ENCODE peak calls at places on chromosomes 4 and X, in five cellular contexts. One of them, this sample, is unnamed.

GRCh38 chr4:142367326-142368188 is 478.5 kb downstream of the INPP4B start:
- DNase-seq in thyroid gland: no peak
- DNase-seq in HepG2: no peak
- DNase-seq in AG04449: no peak
- DNase-seq in fibroblast of mammary gland: no peak
- DNase-seq in this sample: no peak

GRCh38 chr4:149048451-149049143 is 606.4 kb upstream of the NR3C2 start:
- DNase-seq in AG04449: no peak
- DNase-seq in fibroblast of mammary gland: no peak
- DNase-seq in HepG2: no peak
- DNase-seq in thyroid gland: no peak
- DNase-seq in this sample: no peak

GRCh38 chr4:182695842-182696241 is 221.3 kb downstream of the DCTD start:
- DNase-seq in HepG2: no peak
- DNase-seq in fibroblast of mammary gland: peak; percentile 44
- DNase-seq in AG04449: no peak
- DNase-seq in thyroid gland: no peak
- DNase-seq in this sample: peak; percentile 15

GRCh38 chr4:106763044-106763443 is 273.1 kb downstream of the DKK2 start:
- DNase-seq in fibroblast of mammary gland: peak; percentile 6
- DNase-seq in thyroid gland: no peak
- DNase-seq in HepG2: no peak
- DNase-seq in AG04449: no peak
- DNase-seq in this sample: no peak

GRCh38 chrX:107687445-107687844 is 59.1 kb downstream of the PRPS1 start:
- DNase-seq in fibroblast of mammary gland: no peak
- DNase-seq in thyroid gland: peak; percentile 51
- DNase-seq in AG04449: no peak
- DNase-seq in HepG2: no peak
- DNase-seq in this sample: no peak

GRCh38 chr4:1239141-1239948 is 9.6 kb downstream of the CTBP1 start:
- DNase-seq in HepG2: no peak
- DNase-seq in AG04449: no peak
- DNase-seq in thyroid gland: no peak
- DNase-seq in fibroblast of mammary gland: no peak
- DNase-seq in this sample: no peak

GRCh38 chr4:4456351-4456750 is 69.4 kb downstream of the NSG1 start:
- DNase-seq in thyroid gland: no peak
- DNase-seq in fibroblast of mammary gland: no peak
- DNase-seq in AG04449: no peak
- DNase-seq in HepG2: peak; percentile 17
- DNase-seq in this sample: no peak

GRCh38 chr4:157702821-157703220 is 470.0 kb downstream of the GASK1B start:
- DNase-seq in thyroid gland: no peak
- DNase-seq in HepG2: no peak
- DNase-seq in AG04449: no peak
- DNase-seq in fibroblast of mammary gland: no peak
- DNase-seq in this sample: no peak

GRCh38 chr4:76156635-76157034 is 8.4 kb upstream of the NUP54 start:
- DNase-seq in fibroblast of mammary gland: no peak
- DNase-seq in HepG2: no peak
- DNase-seq in AG04449: no peak
- DNase-seq in thyroid gland: peak; percentile 5
- DNase-seq in this sample: no peak

GRCh38 chr4:145635630-145636029 is 16.4 kb downstream of the MMAA start:
- DNase-seq in AG04449: no peak
- DNase-seq in fibroblast of mammary gland: no peak
- DNase-seq in HepG2: no peak
- DNase-seq in thyroid gland: no peak
- DNase-seq in this sample: no peak

GRCh38 chrX:109936114-109936513 is 66.8 kb upstream of the TMEM164 start:
- DNase-seq in thyroid gland: no peak
- DNase-seq in AG04449: no peak
- DNase-seq in HepG2: no peak
- DNase-seq in fibroblast of mammary gland: peak; percentile 83
- DNase-seq in this sample: no peak

GRCh38 chr4:81049310-81049709 is 18.8 kb downstream of the BMP3 start:
- DNase-seq in HepG2: no peak
- DNase-seq in fibroblast of mammary gland: no peak
- DNase-seq in thyroid gland: no peak
- DNase-seq in AG04449: no peak
- DNase-seq in this sample: no peak

GRCh38 chr4:81049861-81050423 is 19.4 kb downstream of the BMP3 start:
- DNase-seq in fibroblast of mammary gland: no peak
- DNase-seq in AG04449: no peak
- DNase-seq in thyroid gland: no peak
- DNase-seq in HepG2: no peak
- DNase-seq in this sample: no peak

GRCh38 chr4:81052119-81053068 is 21.9 kb downstream of the BMP3 start:
- DNase-seq in HepG2: peak; percentile 51
- DNase-seq in AG04449: peak; percentile 9
- DNase-seq in thyroid gland: peak; percentile 56
- DNase-seq in fibroblast of mammary gland: peak; percentile 71
- DNase-seq in this sample: no peak
- H3K4me3 ChIP-seq in HepG2: no peak overlapping the region
- H3K4me3 ChIP-seq in AG04449: no peak overlapping the region
- H3K4me3 ChIP-seq in thyroid gland: no peak overlapping the region
- H3K4me3 ChIP-seq in fibroblast of mammary gland: no peak overlapping the region
- H3K4me3 ChIP-seq in this sample: no peak overlapping the region

GRCh38 chr4:2673157-2673556 is 83.0 kb downstream of the TNIP2 start:
- DNase-seq in fibroblast of mammary gland: peak; percentile 21
- DNase-seq in thyroid gland: no peak
- DNase-seq in AG04449: no peak
- DNase-seq in HepG2: peak; percentile 8
- DNase-seq in this sample: no peak
- TF ChIP-seq CTCF in fibroblast of mammary gland: peak; percentile 49
- TF ChIP-seq CTCF in thyroid gland: no peak
- TF ChIP-seq CTCF in AG04449: peak; percentile 12
- TF ChIP-seq CTCF in HepG2: peak; percentile 50
- TF ChIP-seq CTCF in this sample: peak; percentile 59

GRCh38 chrX:153971632-153972367 is at the start of gene HCFC1:
- DNase-seq in fibroblast of mammary gland: peak; percentile 86
- DNase-seq in HepG2: peak; percentile 75
- DNase-seq in AG04449: peak; percentile 21
- DNase-seq in thyroid gland: peak; percentile 90
- DNase-seq in this sample: peak; percentile 18
- H3K4me3 ChIP-seq in fibroblast of mammary gland: peak within 1 kb of the TSS; percentile 95
- H3K4me3 ChIP-seq in HepG2: peak within 1 kb of the TSS; percentile 90
- H3K4me3 ChIP-seq in AG04449: peak within 1 kb of the TSS; percentile 83
- H3K4me3 ChIP-seq in thyroid gland: peak within 1 kb of the TSS; percentile 92
- H3K4me3 ChIP-seq in this sample: peak within 1 kb of the TSS; percentile 83

DNA sequence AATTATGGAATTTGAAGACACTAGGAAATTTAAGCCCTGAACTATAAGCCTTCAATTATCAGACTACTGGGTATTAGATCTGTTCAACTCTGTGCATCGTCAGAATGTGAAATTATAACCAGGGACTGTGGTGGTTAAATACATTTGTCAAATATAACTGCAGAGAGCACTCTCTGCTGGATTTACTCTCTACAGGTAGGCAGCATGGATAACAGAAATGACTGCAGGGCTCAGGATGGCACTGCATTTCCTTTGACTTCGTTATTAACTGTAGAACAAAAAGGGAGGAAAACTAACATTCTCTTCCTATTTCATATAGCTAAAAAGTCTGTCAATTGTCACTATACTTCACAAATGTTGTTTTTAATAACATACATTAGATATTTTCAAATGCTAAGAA is 310.1 kb upstream of the RASGEF1B start:
- DNase-seq in AG04449: no peak
- DNase-seq in HepG2: no peak
- DNase-seq in thyroid gland: no peak
- DNase-seq in fibroblast of mammary gland: no peak
- DNase-seq in this sample: no peak
- TF ChIP-seq CTCF in AG04449: no peak
- TF ChIP-seq CTCF in HepG2: no peak
- TF ChIP-seq CTCF in thyroid gland: no peak
- TF ChIP-seq CTCF in fibroblast of mammary gland: no peak
- TF ChIP-seq CTCF in this sample: no peak

DNA sequence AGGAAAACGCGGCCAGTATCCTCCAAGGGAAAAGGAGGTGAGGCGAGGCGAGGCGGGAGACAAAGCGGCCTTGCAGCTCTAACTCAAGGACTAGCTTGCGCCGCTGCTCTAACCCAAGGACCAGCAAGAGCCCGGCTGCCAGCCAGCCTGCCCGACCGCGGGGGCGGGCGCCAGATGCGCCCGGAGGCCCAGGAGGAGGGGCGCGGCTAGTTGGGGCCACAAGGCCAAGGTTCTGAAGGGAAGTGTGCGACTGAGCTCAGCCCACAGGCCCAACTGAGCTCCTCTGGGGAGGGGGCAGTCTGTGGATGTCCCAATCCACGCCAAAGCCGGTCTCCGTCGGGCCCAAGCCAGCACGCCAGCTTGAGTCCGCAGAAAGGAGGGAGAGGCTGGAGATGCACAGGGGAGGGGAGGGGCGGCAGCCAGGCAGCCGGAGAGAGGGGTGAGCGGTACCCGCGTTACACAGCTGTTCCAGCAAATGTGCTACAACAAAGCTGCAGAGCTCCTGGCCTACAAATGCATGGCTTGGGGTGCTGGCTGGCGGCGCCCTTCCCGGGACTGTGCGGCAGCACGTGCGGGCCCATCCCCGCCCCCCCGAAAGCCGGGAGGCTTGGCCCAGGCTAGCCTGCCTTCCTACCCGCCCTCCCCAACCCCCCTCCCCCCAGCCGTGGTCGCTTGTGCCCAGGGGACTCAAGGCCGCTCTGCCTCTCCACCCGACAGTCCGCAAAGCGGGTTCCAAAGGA is 637 bp downstream of the AMER1 start:
- DNase-seq in HepG2: peak; percentile 0
- DNase-seq in AG04449: no peak
- DNase-seq in thyroid gland: peak; percentile 70
- DNase-seq in fibroblast of mammary gland: peak; percentile 28
- DNase-seq in this sample: no peak
- H3K4me3 ChIP-seq in HepG2: peak overlapping the region; percentile 78
- H3K4me3 ChIP-seq in AG04449: peak overlapping the region; percentile 65
- H3K4me3 ChIP-seq in thyroid gland: peak overlapping the region; percentile 25
- H3K4me3 ChIP-seq in fibroblast of mammary gland: peak overlapping the region; percentile 54
- H3K4me3 ChIP-seq in this sample: peak overlapping the region; percentile 70

GRCh38 chr4:147843162-147843561 is 111.3 kb downstream of the ARHGAP10 start:
- DNase-seq in fibroblast of mammary gland: no peak
- DNase-seq in HepG2: peak; percentile 16
- DNase-seq in thyroid gland: no peak
- DNase-seq in AG04449: no peak
- DNase-seq in this sample: no peak
- TF ChIP-seq CTCF in fibroblast of mammary gland: no peak
- TF ChIP-seq CTCF in HepG2: no peak
- TF ChIP-seq CTCF in thyroid gland: no peak
- TF ChIP-seq CTCF in AG04449: no peak
- TF ChIP-seq CTCF in this sample: peak; percentile 31

GRCh38 chr4:27084685-27085356 is 224.2 kb downstream of the STIM2 start:
- DNase-seq in fibroblast of mammary gland: peak; percentile 21
- DNase-seq in AG04449: no peak
- DNase-seq in HepG2: no peak
- DNase-seq in thyroid gland: peak; percentile 21
- DNase-seq in this sample: no peak
- H3K4me3 ChIP-seq in fibroblast of mammary gland: peak overlapping the region; percentile 5
- H3K4me3 ChIP-seq in AG04449: peak overlapping the region; percentile 18
- H3K4me3 ChIP-seq in HepG2: no peak overlapping the region
- H3K4me3 ChIP-seq in thyroid gland: no peak overlapping the region
- H3K4me3 ChIP-seq in this sample: peak overlapping the region; percentile 32

GRCh38 chrX:122219735-122220134 is 964.3 kb upstream of the GRIA3 start:
- DNase-seq in HepG2: no peak
- DNase-seq in AG04449: no peak
- DNase-seq in thyroid gland: no peak
- DNase-seq in fibroblast of mammary gland: no peak
- DNase-seq in this sample: no peak

GRCh38 chrX:122219226-122219625 is 964.9 kb upstream of the GRIA3 start:
- DNase-seq in AG04449: no peak
- DNase-seq in HepG2: no peak
- DNase-seq in fibroblast of mammary gland: no peak
- DNase-seq in thyroid gland: no peak
- DNase-seq in this sample: no peak

GRCh38 chrX:122218666-122219065 is 965.4 kb upstream of the GRIA3 start:
- DNase-seq in thyroid gland: no peak
- DNase-seq in HepG2: no peak
- DNase-seq in fibroblast of mammary gland: no peak
- DNase-seq in AG04449: no peak
- DNase-seq in this sample: no peak

DNA sequence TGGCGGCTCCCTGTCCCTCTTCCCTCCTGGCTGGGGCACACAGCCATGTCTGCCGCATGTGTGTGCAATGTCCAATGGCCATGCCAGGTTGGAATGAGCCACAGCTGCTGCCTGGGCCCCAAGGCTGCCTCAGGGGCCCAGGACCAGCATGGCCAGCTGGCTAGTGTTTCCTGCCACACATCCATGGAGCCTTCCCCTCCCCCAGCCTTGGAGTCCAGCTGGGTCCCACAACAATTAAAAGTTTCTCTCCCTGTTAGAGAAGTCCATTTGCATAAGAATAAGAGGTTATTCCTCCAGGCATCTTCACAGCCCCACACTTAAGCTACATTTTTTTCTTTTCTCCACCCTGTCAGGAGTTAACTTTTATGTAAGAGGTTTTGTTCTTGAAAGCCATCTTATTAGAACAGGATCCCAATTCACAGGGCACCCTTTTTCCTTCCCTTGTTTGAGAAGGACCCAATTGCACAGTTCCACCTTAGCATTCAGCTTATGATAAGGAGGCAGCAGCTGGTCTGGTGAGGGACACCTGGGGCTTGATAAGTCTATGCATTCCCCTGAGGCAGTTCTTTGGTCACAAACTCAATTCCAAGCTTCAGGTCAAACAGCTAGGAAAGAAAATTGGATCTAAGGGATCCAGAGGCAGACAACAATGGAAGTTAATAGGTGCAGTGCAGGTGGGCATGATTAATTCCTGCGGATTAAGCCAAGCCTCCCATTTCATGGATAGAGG is 963.3 kb upstream of the GRIA3 start:
- DNase-seq in AG04449: no peak
- DNase-seq in fibroblast of mammary gland: no peak
- DNase-seq in HepG2: no peak
- DNase-seq in thyroid gland: no peak
- DNase-seq in this sample: no peak
- TF ChIP-seq CTCF in AG04449: no peak
- TF ChIP-seq CTCF in fibroblast of mammary gland: no peak
- TF ChIP-seq CTCF in HepG2: no peak
- TF ChIP-seq CTCF in thyroid gland: no peak
- TF ChIP-seq CTCF in this sample: no peak

DNA sequence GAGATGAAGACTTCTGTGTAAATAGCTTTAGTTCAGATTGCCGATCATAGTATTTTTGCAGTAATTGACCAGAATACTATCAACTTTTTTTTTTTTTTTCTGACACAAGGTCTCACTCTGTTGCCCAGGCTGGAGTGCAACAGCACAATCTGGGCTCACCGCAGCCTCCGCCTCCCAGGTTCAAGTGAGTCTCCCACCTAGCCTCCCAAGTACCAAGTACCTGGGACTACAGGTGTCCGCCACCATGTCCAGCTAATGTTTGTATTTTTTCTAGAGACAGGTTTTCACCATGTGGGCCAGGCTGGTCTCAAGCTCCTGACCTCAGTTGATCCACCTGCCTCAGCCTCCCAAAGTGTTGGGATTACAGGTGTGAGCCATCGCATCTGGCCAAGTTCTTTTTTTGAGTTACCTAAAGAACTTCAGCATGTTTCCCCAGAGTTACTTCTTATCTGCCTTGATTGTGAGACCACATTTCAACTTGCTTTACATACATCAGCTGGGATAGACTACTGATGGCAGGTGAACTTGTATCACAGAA is 2.8 kb downstream of the UGDH start:
- DNase-seq in AG04449: no peak
- DNase-seq in HepG2: no peak
- DNase-seq in thyroid gland: no peak
- DNase-seq in fibroblast of mammary gland: no peak
- DNase-seq in this sample: no peak
- H3K4me3 ChIP-seq in AG04449: peak overlapping the region; percentile 6
- H3K4me3 ChIP-seq in HepG2: peak overlapping the region; percentile 96
- H3K4me3 ChIP-seq in thyroid gland: no peak overlapping the region
- H3K4me3 ChIP-seq in fibroblast of mammary gland: peak overlapping the region; percentile 97
- H3K4me3 ChIP-seq in this sample: peak overlapping the region; percentile 19

This sample was measured in epithelial cell of proximal tubule.